ENCODE peak calls at places on chromosome 1, in five cellular contexts. K is H1, A is stomach, M is A549, R is sigmoid colon. F is an unnamed sample.

GRCh38 chr1:2288308-2288707 is 60.2 kb downstream of the SKI start:
- DNase-seq in K (no peak), A (no peak), M (no peak), R (no peak), F (no peak)

GRCh38 chr1:59543211-59543668 is 246.3 kb downstream of the FGGY start:
- DNase-seq in K (no peak), A (no peak), M (no peak), R (no peak), F (no peak)

GRCh38 chr1:59903136-59903754 is 23.3 kb downstream of the CYP2J2 start:
- DNase-seq in K (no peak), A (no peak), M (peak), R (no peak), F (no peak)

GRCh38 chr1:247639381-247639981 is 34.1 kb downstream of the OR2G3 start:
- DNase-seq in K (peak), A (peak), M (no peak), R (peak), F (peak)

GRCh38 chr1:201676061-201676644 is 137.2 kb downstream of the NAV1 start:
- DNase-seq in K (no peak), A (peak), M (no peak), R (peak), F (no peak)

GRCh38 chr1:164794310-164794709 is 235.3 kb downstream of the PBX1 start:
- DNase-seq in K (no peak), A (no peak), M (peak), R (peak), F (no peak)

GRCh38 chr1:208221291-208221622 is 22.9 kb downstream of the PLXNA2 start:
- DNase-seq in K (no peak), A (no peak), M (no peak), R (no peak), F (no peak)

GRCh38 chr1:210233495-210234253 is 1.1 kb downstream of the SERTAD4 start:
- DNase-seq in K (no peak), A (peak), M (peak), R (peak), F (no peak)

GRCh38 chr1:60692031-60692430 is 390.3 kb upstream of the NFIA start:
- DNase-seq in K (no peak), A (no peak), M (no peak), R (no peak), F (no peak)

GRCh38 chr1:61754545-61754944 is 12.3 kb downstream of the PATJ start:
- DNase-seq in K (no peak), A (no peak), M (no peak), R (no peak), F (no peak)

GRCh38 chr1:111852216-111852615 is 96.5 kb downstream of the DDX20 start:
- DNase-seq in K (no peak), A (no peak), M (no peak), R (no peak), F (no peak)

GRCh38 chr1:212692774-212693644 is 6.6 kb downstream of the BATF3 start:
- DNase-seq in K (no peak), A (no peak), M (no peak), R (no peak), F (no peak)

GRCh38 chr1:230135726-230136125 is 68.7 kb downstream of the GALNT2 start:
- DNase-seq in K (no peak), A (no peak), M (no peak), R (no peak), F (no peak)

GRCh38 chr1:2856076-2856390 is 54.5 kb upstream of the TTC34 start:
- DNase-seq in K (no peak), A (no peak), M (no peak), R (no peak), F (no peak)

GRCh38 chr1:71561729-71562128 is 480.9 kb upstream of the ZRANB2 start:
- DNase-seq in K (no peak), A (no peak), M (no peak), R (no peak), F (no peak)

GRCh38 chr1:234535763-234536515 is 57.0 kb upstream of the TARBP1 start:
- DNase-seq in K (no peak), A (peak), M (peak), R (peak), F (peak)

GRCh38 chr1:116460748-116461376 is 87.8 kb downstream of the ATP1A1 start:
- DNase-seq in K (no peak), A (no peak), M (no peak), R (no peak), F (no peak)

GRCh38 chr1:186819563-186819962 is 9.2 kb upstream of the PLA2G4A start:
- DNase-seq in K (no peak), A (no peak), M (no peak), R (no peak), F (no peak)

GRCh38 chr1:34640654-34641401 is 114.0 kb upstream of the GJB5 start:
- DNase-seq in K (no peak), A (no peak), M (no peak), R (no peak), F (no peak)

GRCh38 chr1:5727191-5727590 is 265.0 kb downstream of the NPHP4 start:
- DNase-seq in K (no peak), A (no peak), M (no peak), R (peak), F (no peak)

GRCh38 chr1:44476891-44477290 is 71.8 kb downstream of the RNF220 start:
- DNase-seq in K (no peak), A (no peak), M (no peak), R (no peak), F (no peak)

GRCh38 chr1:69230223-69230622 is 337.5 kb upstream of the LRRC7 start:
- DNase-seq in K (no peak), A (no peak), M (no peak), R (no peak), F (no peak)

GRCh38 chr1:183699643-183700160 is 46.6 kb upstream of the APOBEC4 start:
- DNase-seq in K (no peak), A (no peak), M (peak), R (no peak), F (no peak)

GRCh38 chr1:31364561-31365255 is 8.2 kb downstream of the FABP3 start:
- DNase-seq in K (no peak), A (no peak), M (no peak), R (no peak), F (no peak)

GRCh38 chr1:52365746-52366516 is at the start of gene CC2D1B:
- DNase-seq in K (peak), A (peak), M (peak), R (peak), F (peak)
- TF ChIP-seq POLR2A in K (no peak), A (peak), M (peak), R (peak), F (peak)

DNA sequence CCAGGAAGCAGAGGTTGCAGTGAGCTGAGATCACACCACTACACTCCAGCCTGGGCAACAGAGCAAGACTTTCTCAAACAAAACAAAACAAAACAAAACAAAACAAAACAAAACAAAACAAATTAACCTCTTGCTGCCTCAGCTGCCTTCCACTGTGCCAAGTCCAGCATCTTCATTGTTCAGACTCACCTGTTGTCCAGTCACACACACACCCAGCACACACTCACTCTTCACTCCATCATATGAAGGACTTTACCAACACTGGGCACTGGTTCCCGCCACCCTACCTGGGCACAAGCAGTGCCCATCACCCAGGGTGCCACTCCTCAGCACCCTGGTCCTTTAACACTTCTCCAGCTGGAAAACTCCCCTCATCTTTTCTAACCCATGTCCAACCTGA is 14.6 kb downstream of the PYCR2 start:
- DNase-seq in K (no peak), A (no peak), M (no peak), R (no peak), F (no peak)
- TF ChIP-seq EP300 in K (no peak), A (no peak), M (no peak), R (no peak), F (no peak)

GRCh38 chr1:153647375-153647714 is 11.2 kb upstream of the SNAPIN start:
- DNase-seq in K (no peak), A (no peak), M (peak), R (no peak), F (no peak)

GRCh38 chr1:153649137-153649866 is 9.2 kb upstream of the SNAPIN start:
- DNase-seq in K (no peak), A (peak), M (no peak), R (no peak), F (no peak)

GRCh38 chr1:153648000-153648643 is 10.4 kb upstream of the SNAPIN start:
- DNase-seq in K (no peak), A (no peak), M (no peak), R (no peak), F (no peak)

GRCh38 chr1:153651771-153652170 is 6.7 kb upstream of the SNAPIN start:
- DNase-seq in K (no peak), A (no peak), M (no peak), R (peak), F (no peak)

DNA sequence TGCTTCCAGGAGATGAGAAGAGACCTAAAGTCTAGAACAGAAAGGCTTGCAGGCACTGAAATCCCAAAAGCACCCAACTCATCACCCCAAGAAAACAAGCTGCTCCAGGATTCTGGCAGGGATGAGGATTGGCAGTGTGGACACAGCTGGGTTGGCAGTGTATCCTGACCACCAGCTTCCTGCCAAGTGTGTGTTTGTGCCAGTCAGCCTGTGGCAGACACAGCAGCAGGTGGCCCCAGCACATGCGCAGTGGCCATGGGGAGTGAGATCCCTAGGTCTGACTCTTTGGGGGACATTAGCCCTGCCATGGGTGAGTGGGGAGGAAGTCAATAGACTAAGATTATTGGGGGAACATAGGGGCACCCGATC is 8.7 kb upstream of the SNAPIN start:
- DNase-seq in K (no peak), A (peak), M (no peak), R (no peak), F (no peak)
- H3K27ac ChIP-seq in K (no peak), A (peak), M (no peak), R (no peak), F (no peak)

GRCh38 chr1:240417317-240417716 is 194.6 kb downstream of the GREM2 start:
- DNase-seq in K (no peak), A (no peak), M (peak), R (no peak), F (no peak)

GRCh38 chr1:240414237-240414636 is 197.7 kb downstream of the GREM2 start:
- DNase-seq in K (no peak), A (no peak), M (no peak), R (no peak), F (no peak)

GRCh38 chr1:240409615-240410014 is 202.3 kb downstream of the GREM2 start:
- DNase-seq in K (no peak), A (no peak), M (no peak), R (no peak), F (no peak)

GRCh38 chr1:240413732-240414131 is 198.2 kb downstream of the GREM2 start:
- DNase-seq in K (no peak), A (no peak), M (no peak), R (no peak), F (no peak)

GRCh38 chr1:240415532-240415931 is 196.4 kb downstream of the GREM2 start:
- DNase-seq in K (no peak), A (no peak), M (peak), R (no peak), F (no peak)
- TF ChIP-seq POLR2A in K (no peak), A (no peak), M (no peak), R (no peak), F (no peak)

DNA sequence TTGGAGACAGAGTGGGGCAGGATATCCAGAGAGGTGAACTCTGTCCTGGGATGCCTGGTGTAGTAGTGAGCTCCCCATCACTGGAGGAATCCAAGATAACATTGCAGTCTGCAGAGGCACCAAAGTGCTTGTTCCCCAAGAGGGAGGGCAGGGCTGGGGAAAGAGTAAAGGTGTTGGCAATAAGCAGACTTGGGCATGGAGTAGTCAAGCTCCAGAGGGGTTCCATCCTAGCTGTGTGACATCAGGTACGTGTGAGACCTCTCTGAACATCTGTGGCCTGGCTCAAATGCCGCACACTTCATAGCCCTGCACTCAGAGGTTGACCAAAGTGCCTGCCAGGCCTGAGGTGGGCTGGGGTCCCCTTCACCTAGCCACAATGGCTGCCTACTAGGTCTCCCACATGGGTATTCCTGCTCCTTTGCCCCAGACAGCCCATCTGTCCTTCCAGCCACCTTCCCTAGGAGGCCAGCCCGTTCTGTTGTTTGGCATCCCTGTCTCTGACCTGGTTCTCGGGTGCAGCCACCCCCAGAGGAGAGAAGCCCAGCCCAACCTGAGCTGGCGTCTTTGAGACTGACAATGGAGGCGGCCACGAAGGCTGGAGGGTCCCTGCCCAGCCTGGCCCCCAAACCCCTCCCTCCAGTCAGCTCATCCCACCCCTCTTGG is 2.8 kb upstream of the ARF1 start:
- DNase-seq in K (no peak), A (peak), M (no peak), R (peak), F (peak)
- TF ChIP-seq EP300 in K (no peak), A (no peak), M (no peak), R (no peak), F (no peak)

GRCh38 chr1:202802034-202802433 is 6.2 kb downstream of the KDM5B start:
- DNase-seq in K (no peak), A (no peak), M (no peak), R (no peak), F (no peak)

GRCh38 chr1:202800742-202801141 is 7.5 kb downstream of the KDM5B start:
- DNase-seq in K (no peak), A (no peak), M (no peak), R (no peak), F (no peak)

GRCh38 chr1:202801169-202801568 is 7.1 kb downstream of the KDM5B start:
- DNase-seq in K (no peak), A (no peak), M (no peak), R (no peak), F (no peak)

GRCh38 chr1:202805886-202806511 is 2.2 kb downstream of the KDM5B start:
- DNase-seq in K (no peak), A (no peak), M (peak), R (no peak), F (no peak)

DNA sequence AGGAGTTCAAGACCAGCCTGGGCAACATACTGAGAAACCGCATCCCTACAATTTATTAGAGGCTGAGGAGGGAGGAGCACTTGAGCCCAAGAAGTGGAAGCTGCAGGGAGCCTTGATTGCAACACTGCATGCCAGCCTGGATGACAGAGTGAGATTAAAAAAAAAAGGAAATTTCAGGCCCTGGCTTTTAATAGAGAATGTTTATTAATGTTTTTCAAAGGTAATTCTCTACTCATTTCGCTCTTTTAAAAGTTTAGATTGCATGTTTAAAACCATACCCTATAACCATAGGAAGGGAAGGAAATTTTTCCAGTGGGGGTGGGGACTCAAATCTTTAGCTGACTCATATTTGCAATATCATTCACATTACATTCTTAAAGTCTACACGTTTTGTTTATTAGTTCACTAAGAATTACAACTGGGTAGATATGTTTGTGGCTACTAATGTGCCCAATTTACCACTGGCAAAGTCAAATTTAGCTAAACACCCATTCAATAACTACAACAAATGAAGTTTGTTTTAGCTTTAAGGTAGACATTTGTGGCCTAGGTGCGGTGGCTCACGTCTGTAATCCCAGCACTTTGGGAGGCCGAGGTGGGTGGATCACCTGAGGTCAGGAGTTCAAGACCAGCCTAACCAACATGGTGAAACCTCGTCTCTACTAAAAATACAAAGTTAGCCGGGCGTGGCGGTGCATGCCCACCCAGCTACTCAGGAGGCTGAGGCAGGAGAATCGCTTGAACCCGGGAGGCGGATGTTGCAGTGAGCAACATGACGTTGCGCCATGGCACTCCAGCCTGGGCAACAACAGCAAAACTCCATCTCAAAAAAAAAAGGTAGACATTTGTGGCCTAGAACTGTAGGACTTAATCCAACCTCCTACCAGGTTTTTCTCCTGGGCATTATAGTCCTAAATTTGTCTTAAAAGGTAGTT is 5.0 kb downstream of the KDM5B start:
- DNase-seq in K (no peak), A (no peak), M (peak), R (no peak), F (no peak)
- H3K27ac ChIP-seq in K (no peak), A (no peak), M (peak), R (no peak), F (no peak)

GRCh38 chr1:119140177-119141019 is at the start of gene WARS2:
- DNase-seq in K (peak), A (peak), M (peak), R (peak), F (peak)
- TF ChIP-seq POLR2A in K (peak), A (peak), M (peak), R (peak), F (peak)

DNA sequence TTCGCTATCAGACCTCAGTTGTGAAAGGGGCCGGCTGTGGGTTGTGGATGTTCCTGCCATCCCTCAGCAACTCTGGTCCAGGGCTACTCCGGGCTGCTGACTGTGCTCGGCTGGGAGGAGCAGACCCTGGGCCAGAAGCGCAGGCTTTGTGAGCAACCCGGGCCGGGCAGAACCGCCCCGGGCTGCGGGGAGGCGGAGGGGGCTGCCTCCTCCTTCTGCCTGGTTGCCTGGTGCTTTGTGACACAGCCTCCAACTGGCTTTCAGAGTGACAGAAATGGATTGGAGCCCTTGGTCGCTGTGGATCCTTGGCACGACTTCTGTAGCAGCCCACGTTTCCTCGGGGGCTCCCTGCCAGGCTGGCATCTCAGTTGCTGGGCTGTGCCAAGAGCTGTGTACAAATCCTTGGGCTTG is 10.0 kb downstream of the DRAXIN start:
- DNase-seq in K (no peak), A (no peak), M (no peak), R (no peak), F (no peak)
- TF ChIP-seq EP300 in K (no peak), A (no peak), M (no peak), R (no peak), F (peak)

F was measured in tibial nerve.